ENCODE peak calls at places on chromosomes 6 and 20, in eight cellular contexts. One of them, this sample, is unnamed.

GRCh38 chr6:54621285-54621684 is 225.3 kb upstream of the FAM83B start:
- DNase-seq in nephron progenitor cell: no peak
- DNase-seq in body of pancreas: no peak
- DNase-seq in mesothelial cell of epicardium: no peak
- DNase-seq in AG04450: no peak
- DNase-seq in AG10803: peak; percentile 24
- DNase-seq in fibroblast of lung: no peak
- DNase-seq in GM13977: no peak
- DNase-seq in this sample: no peak

GRCh38 chr6:35425284-35425683 is 26.9 kb upstream of the FANCE start:
- DNase-seq in AG10803: peak; percentile 97
- DNase-seq in AG04450: peak; percentile 84
- DNase-seq in fibroblast of lung: peak; percentile 98
- DNase-seq in nephron progenitor cell: no peak
- DNase-seq in mesothelial cell of epicardium: no peak
- DNase-seq in GM13977: no peak
- DNase-seq in body of pancreas: no peak
- DNase-seq in this sample: no peak

GRCh38 chr6:1609662-1610496 is at the start of gene FOXC1:
- DNase-seq in nephron progenitor cell: peak; percentile 87
- DNase-seq in AG04450: peak; percentile 67
- DNase-seq in GM13977: peak; percentile 94
- DNase-seq in mesothelial cell of epicardium: peak; percentile 89
- DNase-seq in body of pancreas: peak; percentile 89
- DNase-seq in AG10803: peak; percentile 90
- DNase-seq in fibroblast of lung: peak; percentile 86
- DNase-seq in this sample: no peak

GRCh38 chr6:56532766-56533551 is 109.7 kb downstream of the DST start:
- DNase-seq in nephron progenitor cell: no peak
- DNase-seq in fibroblast of lung: no peak
- DNase-seq in AG04450: no peak
- DNase-seq in mesothelial cell of epicardium: no peak
- DNase-seq in body of pancreas: no peak
- DNase-seq in GM13977: no peak
- DNase-seq in AG10803: no peak
- DNase-seq in this sample: no peak

GRCh38 chr6:46635462-46635861 is 17.2 kb downstream of the CYP39A1 start:
- DNase-seq in body of pancreas: no peak
- DNase-seq in AG04450: no peak
- DNase-seq in nephron progenitor cell: no peak
- DNase-seq in AG10803: no peak
- DNase-seq in GM13977: no peak
- DNase-seq in mesothelial cell of epicardium: no peak
- DNase-seq in fibroblast of lung: no peak
- DNase-seq in this sample: no peak

GRCh38 chr6:166692723-166693302 is 65.8 kb upstream of the RPS6KA2 start:
- DNase-seq in AG04450: no peak
- DNase-seq in GM13977: no peak
- DNase-seq in AG10803: no peak
- DNase-seq in mesothelial cell of epicardium: no peak
- DNase-seq in nephron progenitor cell: no peak
- DNase-seq in body of pancreas: no peak
- DNase-seq in fibroblast of lung: no peak
- DNase-seq in this sample: no peak

GRCh38 chr6:126167726-126168125 is 172.2 kb upstream of the CENPW start:
- DNase-seq in GM13977: no peak
- DNase-seq in AG04450: no peak
- DNase-seq in body of pancreas: no peak
- DNase-seq in nephron progenitor cell: no peak
- DNase-seq in AG10803: no peak
- DNase-seq in fibroblast of lung: no peak
- DNase-seq in mesothelial cell of epicardium: no peak
- DNase-seq in this sample: no peak

GRCh38 chr6:35955970-35956369 is 35.1 kb upstream of the SRPK1 start:
- DNase-seq in mesothelial cell of epicardium: no peak
- DNase-seq in nephron progenitor cell: no peak
- DNase-seq in GM13977: no peak
- DNase-seq in body of pancreas: no peak
- DNase-seq in fibroblast of lung: no peak
- DNase-seq in AG10803: no peak
- DNase-seq in AG04450: no peak
- DNase-seq in this sample: no peak

GRCh38 chr6:161271343-161272019 is 2.4 kb downstream of the AGPAT4 start:
- DNase-seq in mesothelial cell of epicardium: no peak
- DNase-seq in AG10803: no peak
- DNase-seq in fibroblast of lung: no peak
- DNase-seq in body of pancreas: no peak
- DNase-seq in AG04450: no peak
- DNase-seq in GM13977: no peak
- DNase-seq in nephron progenitor cell: no peak
- DNase-seq in this sample: no peak

GRCh38 chr20:3871549-3872265 is 17.5 kb upstream of the PANK2 start:
- DNase-seq in AG04450: no peak
- DNase-seq in fibroblast of lung: no peak
- DNase-seq in nephron progenitor cell: no peak
- DNase-seq in body of pancreas: no peak
- DNase-seq in mesothelial cell of epicardium: no peak
- DNase-seq in AG10803: no peak
- DNase-seq in GM13977: no peak
- DNase-seq in this sample: peak; percentile 37

GRCh38 chr6:854405-855073 is 161.6 kb upstream of the EXOC2 start:
- DNase-seq in GM13977: no peak
- DNase-seq in AG04450: no peak
- DNase-seq in body of pancreas: no peak
- DNase-seq in fibroblast of lung: no peak
- DNase-seq in mesothelial cell of epicardium: no peak
- DNase-seq in nephron progenitor cell: no peak
- DNase-seq in AG10803: no peak
- DNase-seq in this sample: no peak

GRCh38 chr6:148943451-148943850 is 196.6 kb downstream of the UST start:
- DNase-seq in body of pancreas: no peak
- DNase-seq in mesothelial cell of epicardium: no peak
- DNase-seq in GM13977: no peak
- DNase-seq in fibroblast of lung: peak; percentile 82
- DNase-seq in AG04450: no peak
- DNase-seq in nephron progenitor cell: no peak
- DNase-seq in AG10803: peak; percentile 84
- DNase-seq in this sample: no peak

GRCh38 chr6:50272611-50273010 is 222.9 kb upstream of the DEFB112 start:
- DNase-seq in nephron progenitor cell: no peak
- DNase-seq in AG10803: no peak
- DNase-seq in mesothelial cell of epicardium: no peak
- DNase-seq in fibroblast of lung: no peak
- DNase-seq in GM13977: no peak
- DNase-seq in AG04450: no peak
- DNase-seq in body of pancreas: no peak
- DNase-seq in this sample: no peak

GRCh38 chr6:109381747-109382575 is at the start of gene CD164:
- DNase-seq in body of pancreas: peak; percentile 93
- DNase-seq in mesothelial cell of epicardium: peak; percentile 96
- DNase-seq in AG04450: peak; percentile 89
- DNase-seq in AG10803: peak; percentile 93
- DNase-seq in GM13977: peak; percentile 96
- DNase-seq in nephron progenitor cell: peak; percentile 92
- DNase-seq in fibroblast of lung: peak; percentile 92
- DNase-seq in this sample: peak; percentile 75

GRCh38 chr6:32047855-32048766 is 9.9 kb downstream of the CYP21A2 start:
- DNase-seq in AG10803: peak; percentile 47
- DNase-seq in mesothelial cell of epicardium: peak; percentile 82
- DNase-seq in AG04450: peak; percentile 7
- DNase-seq in GM13977: peak; percentile 80
- DNase-seq in nephron progenitor cell: peak; percentile 88
- DNase-seq in fibroblast of lung: no peak
- DNase-seq in body of pancreas: peak; percentile 79
- DNase-seq in this sample: no peak

DNA sequence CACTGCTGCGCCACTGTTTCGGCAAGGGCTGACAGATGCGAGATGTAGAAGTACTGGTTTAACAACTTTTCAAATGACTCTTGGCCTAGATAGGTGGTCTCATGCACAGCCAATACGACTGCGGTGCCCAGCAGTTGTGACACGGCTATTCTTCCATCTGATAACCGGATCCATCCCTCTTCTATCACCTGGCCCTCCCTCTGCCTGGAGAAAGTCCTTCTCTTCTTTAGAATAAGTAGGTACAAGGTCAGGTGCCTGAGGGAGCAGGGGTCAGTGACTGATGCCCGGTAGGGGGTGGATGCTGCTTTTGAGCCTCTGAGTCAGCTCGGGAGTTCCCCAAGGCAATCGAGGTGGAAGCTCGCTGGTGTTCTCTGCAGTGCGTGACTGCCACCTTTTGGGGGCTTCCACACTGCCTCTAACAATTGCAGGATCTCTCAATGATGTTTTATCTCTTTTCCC is 166.8 kb upstream of the GRIK2 start:
- DNase-seq in fibroblast of lung: peak; percentile 3
- DNase-seq in mesothelial cell of epicardium: no peak
- DNase-seq in AG10803: no peak
- DNase-seq in GM13977: peak; percentile 11
- DNase-seq in body of pancreas: no peak
- DNase-seq in nephron progenitor cell: peak; percentile 38
- DNase-seq in AG04450: no peak
- DNase-seq in this sample: no peak
- TF ChIP-seq CTCF in fibroblast of lung: no peak
- TF ChIP-seq CTCF in mesothelial cell of epicardium: no peak
- TF ChIP-seq CTCF in AG10803: no peak
- TF ChIP-seq CTCF in GM13977: peak; percentile 67
- TF ChIP-seq CTCF in body of pancreas: no peak
- TF ChIP-seq CTCF in nephron progenitor cell: peak; percentile 36
- TF ChIP-seq CTCF in AG04450: no peak
- TF ChIP-seq CTCF in this sample: peak; percentile 37

DNA sequence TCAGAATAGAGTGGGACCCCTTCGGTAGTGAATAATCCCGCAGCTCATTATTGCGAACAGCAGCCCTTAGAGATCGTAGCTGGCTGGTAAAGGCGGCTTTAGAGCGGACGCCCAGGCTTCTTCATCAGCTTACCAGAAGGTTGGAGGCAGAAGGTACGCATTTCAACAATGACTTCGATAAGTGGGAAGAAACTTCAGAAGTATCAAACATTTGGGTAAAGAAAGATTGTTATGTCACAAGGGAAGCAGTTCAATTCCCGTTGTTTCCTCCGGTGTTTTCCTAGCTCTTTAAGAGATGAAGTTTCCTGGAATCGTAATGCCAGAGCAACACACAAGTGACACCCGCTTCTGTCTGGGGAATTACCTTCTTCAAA is 119.2 kb upstream of the ZNF184 start:
- DNase-seq in nephron progenitor cell: peak; percentile 27
- DNase-seq in AG04450: no peak
- DNase-seq in mesothelial cell of epicardium: no peak
- DNase-seq in fibroblast of lung: no peak
- DNase-seq in GM13977: no peak
- DNase-seq in body of pancreas: no peak
- DNase-seq in AG10803: no peak
- DNase-seq in this sample: no peak
- TF ChIP-seq CTCF in nephron progenitor cell: no peak
- TF ChIP-seq CTCF in AG04450: no peak
- TF ChIP-seq CTCF in mesothelial cell of epicardium: no peak
- TF ChIP-seq CTCF in fibroblast of lung: no peak
- TF ChIP-seq CTCF in GM13977: no peak
- TF ChIP-seq CTCF in body of pancreas: no peak
- TF ChIP-seq CTCF in AG10803: no peak
- TF ChIP-seq CTCF in this sample: no peak

GRCh38 chr6:10259676-10260075 is 155.2 kb downstream of the TFAP2A start:
- DNase-seq in body of pancreas: no peak
- DNase-seq in fibroblast of lung: peak; percentile 48
- DNase-seq in AG10803: peak; percentile 8
- DNase-seq in AG04450: no peak
- DNase-seq in nephron progenitor cell: no peak
- DNase-seq in mesothelial cell of epicardium: no peak
- DNase-seq in GM13977: no peak
- DNase-seq in this sample: no peak

GRCh38 chr6:10250655-10251220 is 164.1 kb downstream of the TFAP2A start:
- DNase-seq in body of pancreas: no peak
- DNase-seq in AG10803: no peak
- DNase-seq in GM13977: no peak
- DNase-seq in nephron progenitor cell: no peak
- DNase-seq in mesothelial cell of epicardium: no peak
- DNase-seq in AG04450: no peak
- DNase-seq in fibroblast of lung: no peak
- DNase-seq in this sample: no peak

GRCh38 chr6:10258341-10258740 is 156.5 kb downstream of the TFAP2A start:
- DNase-seq in AG04450: no peak
- DNase-seq in AG10803: no peak
- DNase-seq in nephron progenitor cell: no peak
- DNase-seq in body of pancreas: no peak
- DNase-seq in fibroblast of lung: no peak
- DNase-seq in mesothelial cell of epicardium: no peak
- DNase-seq in GM13977: no peak
- DNase-seq in this sample: no peak

DNA sequence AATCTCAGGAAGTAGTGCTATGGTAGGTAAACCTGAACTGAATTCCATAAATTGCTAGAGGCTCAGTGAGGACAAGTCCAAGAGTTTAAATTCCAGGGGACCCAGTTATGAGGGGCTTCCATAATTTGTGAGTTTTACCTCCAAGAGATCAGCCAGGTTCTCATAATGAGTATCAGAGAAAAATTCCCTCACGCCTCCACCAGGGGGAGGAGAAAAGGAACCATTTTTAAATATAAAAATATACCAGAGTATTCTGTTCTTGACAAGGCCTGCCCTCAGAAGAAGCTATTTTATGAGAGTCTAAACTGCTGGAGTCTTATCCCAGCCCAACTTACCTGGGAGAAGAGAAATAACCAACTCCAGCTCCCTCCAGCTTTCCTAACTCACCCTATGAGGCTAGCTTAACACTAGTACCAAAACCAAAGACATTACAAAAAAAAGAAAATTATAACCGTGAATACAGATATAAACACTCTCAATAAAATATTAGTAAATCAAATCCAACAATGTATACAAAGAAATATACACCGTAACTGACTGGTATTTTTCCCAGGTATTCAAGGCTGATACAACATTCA is 158.7 kb downstream of the TFAP2A start:
- DNase-seq in GM13977: peak; percentile 11
- DNase-seq in body of pancreas: no peak
- DNase-seq in AG04450: no peak
- DNase-seq in AG10803: no peak
- DNase-seq in nephron progenitor cell: no peak
- DNase-seq in mesothelial cell of epicardium: no peak
- DNase-seq in fibroblast of lung: no peak
- DNase-seq in this sample: no peak
- TF ChIP-seq CTCF in GM13977: peak; percentile 49
- TF ChIP-seq CTCF in body of pancreas: peak; percentile 9
- TF ChIP-seq CTCF in AG04450: peak; percentile 45
- TF ChIP-seq CTCF in AG10803: peak; percentile 52
- TF ChIP-seq CTCF in nephron progenitor cell: peak; percentile 53
- TF ChIP-seq CTCF in mesothelial cell of epicardium: peak; percentile 83
- TF ChIP-seq CTCF in fibroblast of lung: peak; percentile 24
- TF ChIP-seq CTCF in this sample: peak; percentile 19

DNA sequence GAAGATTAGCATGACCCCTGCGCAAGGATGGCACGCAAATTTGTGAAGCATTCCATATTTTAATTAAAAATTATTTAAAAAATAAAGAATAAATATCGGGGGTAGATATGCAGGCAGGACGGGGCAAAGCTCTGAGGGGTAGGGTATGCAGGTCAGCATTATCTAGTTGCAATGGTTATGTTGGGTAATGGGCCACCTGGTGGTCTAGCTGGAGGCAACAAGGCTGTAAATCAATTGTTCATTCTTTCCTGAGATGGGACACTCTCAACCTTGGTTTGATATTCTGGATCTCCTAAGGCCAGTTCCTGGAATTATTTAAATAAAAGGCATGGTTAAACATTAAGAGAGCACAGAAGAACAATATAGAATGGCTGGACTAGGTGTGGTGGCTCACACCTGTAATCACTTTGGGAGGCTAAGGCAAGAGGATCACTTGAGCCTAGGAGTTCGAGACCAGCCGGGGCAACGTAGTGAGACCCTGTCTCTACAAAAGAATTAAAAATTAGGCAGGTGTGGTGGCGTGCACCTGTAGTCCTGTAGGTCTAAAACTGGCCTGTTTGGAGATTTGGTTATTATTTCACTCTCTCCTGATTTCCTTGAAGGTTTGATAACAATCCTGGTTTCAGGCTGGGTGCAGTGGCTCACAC is 15.5 kb downstream of the SRSF6 start:
- DNase-seq in body of pancreas: no peak
- DNase-seq in AG04450: no peak
- DNase-seq in nephron progenitor cell: no peak
- DNase-seq in fibroblast of lung: no peak
- DNase-seq in AG10803: no peak
- DNase-seq in mesothelial cell of epicardium: no peak
- DNase-seq in GM13977: no peak
- DNase-seq in this sample: no peak
- TF ChIP-seq CTCF in body of pancreas: no peak
- TF ChIP-seq CTCF in AG04450: no peak
- TF ChIP-seq CTCF in nephron progenitor cell: no peak
- TF ChIP-seq CTCF in fibroblast of lung: no peak
- TF ChIP-seq CTCF in AG10803: no peak
- TF ChIP-seq CTCF in mesothelial cell of epicardium: no peak
- TF ChIP-seq CTCF in GM13977: no peak
- TF ChIP-seq CTCF in this sample: peak; percentile 8